ENCODE peak calls at places on chromosomes 13 and 19, in eight cellular contexts. J is mesenteric fat pad; L is H9; S is upper lobe of right lung; O is AG08395; W is C1 segment of cervical spinal cord; E is progenitor cell of endocrine pancreas; D is CD8-positive, alpha-beta T cell. G is an unnamed sample.
A peak's percentile ranks its signal among the peaks of the same experiment; 100 is the strongest.

GRCh38 chr19:46380690-46381089 is 32.7 kb downstream of the CCDC8 start:
- DNase-seq in D (no peak), J (no peak), L (no peak), S (no peak), W (no peak), E (no peak), O (no peak), G (no peak)

GRCh38 chr13:93637852-93638251 is 411.2 kb downstream of the GPC6 start:
- DNase-seq in J (no peak), W (no peak), S (no peak), D (no peak), L (no peak), O (no peak), E (no peak), G (no peak)

GRCh38 chr13:22594041-22594440 is 586.7 kb upstream of the SGCG start:
- DNase-seq in S (no peak), D (no peak), O (no peak), L (no peak), J (no peak), W (no peak), E (no peak), G (no peak)

GRCh38 chr19:16118489-16119033 is 6.9 kb downstream of the RAB8A start:
- DNase-seq in O (no peak), E (no peak), S (peak; percentile 72), W (no peak), J (no peak), L (no peak), D (no peak), G (no peak)

GRCh38 chr13:21164631-21165030 is 11.7 kb downstream of the SKA3 start:
- DNase-seq in W (no peak), D (no peak), S (no peak), E (no peak), J (no peak), L (no peak), O (no peak), G (no peak)

GRCh38 chr19:30253581-30253996 is 118.6 kb upstream of the ZNF536 start:
- DNase-seq in W (no peak), O (peak; percentile 91), J (no peak), S (no peak), D (no peak), E (no peak), L (no peak), G (peak; percentile 76)

GRCh38 chr13:32723987-32724386 is 137.7 kb downstream of the PDS5B start:
- DNase-seq in W (no peak), D (no peak), J (no peak), S (no peak), L (no peak), O (no peak), E (no peak), G (no peak)

GRCh38 chr13:110233181-110233641 is 73.7 kb downstream of the COL4A1 start:
- DNase-seq in E (no peak), W (no peak), O (peak; percentile 73), J (no peak), D (no peak), S (no peak), L (no peak), G (no peak)

GRCh38 chr13:99380921-99381645 is 73.9 kb upstream of the GPR183 start:
- DNase-seq in S (no peak), E (no peak), D (peak; percentile 79), W (no peak), O (no peak), J (peak; percentile 41), L (no peak), G (no peak)

GRCh38 chr19:18660051-18660910 is 23.2 kb upstream of the CRTC1 start:
- DNase-seq in L (no peak), O (peak; percentile 32), D (no peak), W (no peak), J (peak; percentile 95), S (peak; percentile 77), E (no peak), G (no peak)

GRCh38 chr13:90541346-90541745 is 806.1 kb upstream of the MIR17HG start:
- DNase-seq in S (no peak), D (no peak), E (no peak), L (no peak), W (no peak), O (no peak), J (no peak), G (no peak)

GRCh38 chr13:114259974-114260373 is 21.4 kb upstream of the UPF3A start:
- DNase-seq in E (no peak), J (no peak), W (no peak), O (no peak), L (no peak), S (no peak), D (no peak), G (no peak)

GRCh38 chr13:35978607-35979316 is 152.4 kb downstream of the DCLK1 start:
- DNase-seq in O (peak; percentile 61), J (no peak), W (peak; percentile 26), S (no peak), E (peak; percentile 31), L (no peak), D (no peak), G (peak; percentile 44)

GRCh38 chr19:43028866-43029265 is 2.6 kb upstream of the PSG11 start:
- DNase-seq in S (no peak), D (no peak), L (no peak), W (no peak), J (no peak), O (no peak), E (no peak), G (peak; percentile 16)

GRCh38 chr19:31810536-31811109 is 461.4 kb upstream of the TSHZ3 start:
- DNase-seq in J (no peak), S (no peak), L (no peak), O (no peak), W (no peak), D (no peak), E (no peak), G (no peak)

GRCh38 chr19:5083547-5083965 is 114.6 kb downstream of the KDM4B start:
- DNase-seq in W (no peak), S (no peak), L (no peak), D (no peak), J (no peak), E (no peak), O (no peak), G (no peak)

GRCh38 chr13:110062777-110063442 is 244.0 kb downstream of the COL4A1 start:
- DNase-seq in W (no peak), S (no peak), L (no peak), O (no peak), J (no peak), E (no peak), D (no peak), G (no peak)

GRCh38 chr13:42146359-42146758 is 97.9 kb downstream of the DGKH start:
- DNase-seq in J (no peak), D (no peak), S (no peak), L (no peak), O (no peak), E (no peak), W (no peak), G (no peak)

GRCh38 chr19:2259331-2259730 is 3.1 kb upstream of the JSRP1 start:
- DNase-seq in O (no peak), D (no peak), E (no peak), W (no peak), L (no peak), S (no peak), J (no peak), G (no peak)

GRCh38 chr19:48490980-48491792 is 20.4 kb downstream of the LMTK3 start:
- DNase-seq in D (peak; percentile 71), W (no peak), J (no peak), O (no peak), E (no peak), S (peak; percentile 79), L (peak; percentile 90), G (peak; percentile 85)

GRCh38 chr13:40940841-40941240 is 78.3 kb downstream of the ELF1 start:
- DNase-seq in D (no peak), W (no peak), L (no peak), S (no peak), E (no peak), O (no peak), J (no peak), G (no peak)

GRCh38 chr13:70107498-70108271 is at the start of gene ATXN8OS:
- DNase-seq in L (peak; percentile 59), D (no peak), O (no peak), S (no peak), E (peak; percentile 22), W (no peak), J (no peak), G (no peak)

GRCh38 chr13:30963794-30964193 is 31.3 kb downstream of the TEX26 start:
- DNase-seq in O (peak; percentile 48), L (no peak), S (no peak), D (no peak), W (no peak), J (no peak), E (no peak), G (peak; percentile 47)

GRCh38 chr19:11963566-11964355 is 1.1 kb upstream of the ZNF763 start:
- DNase-seq in J (peak; percentile 92), E (peak; percentile 24), D (peak; percentile 83), O (peak; percentile 75), L (peak; percentile 82), W (peak; percentile 67), S (peak; percentile 88), G (peak; percentile 50)

GRCh38 chr13:113777311-113778260 is 18.6 kb downstream of the TMEM255B start:
- DNase-seq in W (no peak), O (peak; percentile 52), E (peak; percentile 59), J (peak; percentile 78), L (peak; percentile 73), D (no peak), S (peak; percentile 56), G (no peak)

GRCh38 chr19:55486043-55486970 is 1.3 kb downstream of the NAT14 start:
- DNase-seq in D (no peak), E (no peak), S (no peak), W (no peak), L (no peak), J (no peak), O (no peak), G (no peak)

GRCh38 chr19:15274477-15274876 is 42.2 kb upstream of the EPHX3 start:
- DNase-seq in S (no peak), D (no peak), L (no peak), W (no peak), O (no peak), J (no peak), E (no peak), G (no peak)

GRCh38 chr13:44620057-44620456 is 43.9 kb upstream of the TSC22D1 start:
- DNase-seq in L (no peak), J (no peak), E (no peak), W (no peak), D (no peak), S (no peak), O (peak; percentile 45), G (no peak)

GRCh38 chr19:19464339-19465098 is 50.8 kb downstream of the TSSK6 start:
- DNase-seq in J (no peak), E (no peak), D (no peak), O (peak; percentile 58), W (no peak), L (no peak), S (no peak), G (no peak)

GRCh38 chr13:43529796-43530195 is 257.0 kb downstream of the ENOX1 start:
- DNase-seq in D (no peak), W (no peak), S (no peak), J (no peak), E (no peak), L (no peak), O (no peak), G (no peak)

GRCh38 chr13:25943666-25944065 is 108.2 kb downstream of the SHISA2 start:
- DNase-seq in S (no peak), E (no peak), W (no peak), O (no peak), L (no peak), D (no peak), J (no peak), G (no peak)

GRCh38 chr19:13169769-13170168 is 19.6 kb downstream of the IER2 start:
- DNase-seq in W (no peak), E (no peak), L (no peak), O (peak; percentile 90), J (no peak), D (no peak), S (no peak), G (peak; percentile 80)

GRCh38 chr13:112771139-112771876 is 81.5 kb downstream of the ATP11A start:
- DNase-seq in L (no peak), O (no peak), J (no peak), W (no peak), E (no peak), S (no peak), D (no peak), G (no peak)

GRCh38 chr13:75869981-75870380 is 233.9 kb downstream of the LMO7 start:
- DNase-seq in O (no peak), S (no peak), J (no peak), D (no peak), W (no peak), L (no peak), E (no peak), G (no peak)

G was measured in SW480.